ENCODE peak calls at places on chromosomes 6 and 20, in nine cellular contexts. One of them, this sample, is unnamed.

GRCh38 chr6:150878347-150879213 is 13.1 kb downstream of the MTHFD1L start:
- DNase-seq in fibroblast of lung: no peak
- DNase-seq in upper lobe of right lung: no peak
- DNase-seq in CD4-positive, CD25-positive, alpha-beta regulatory T cell: no peak
- DNase-seq in heart right ventricle: no peak
- DNase-seq in left lung: no peak
- DNase-seq in A549: no peak
- DNase-seq in ovary: no peak
- DNase-seq in Peyer's patch: no peak
- DNase-seq in this sample: no peak

GRCh38 chr6:155158044-155158843 is 105.6 kb upstream of the CLDN20 start:
- DNase-seq in fibroblast of lung: peak; percentile 62
- DNase-seq in upper lobe of right lung: no peak
- DNase-seq in CD4-positive, CD25-positive, alpha-beta regulatory T cell: no peak
- DNase-seq in heart right ventricle: no peak
- DNase-seq in left lung: no peak
- DNase-seq in A549: no peak
- DNase-seq in ovary: no peak
- DNase-seq in Peyer's patch: no peak
- DNase-seq in this sample: no peak

GRCh38 chr20:5065489-5066383 is 54.0 kb downstream of the PCNA start:
- DNase-seq in fibroblast of lung: peak; percentile 96
- DNase-seq in upper lobe of right lung: peak; percentile 78
- DNase-seq in CD4-positive, CD25-positive, alpha-beta regulatory T cell: no peak
- DNase-seq in heart right ventricle: peak; percentile 21
- DNase-seq in left lung: peak; percentile 85
- DNase-seq in A549: peak; percentile 98
- DNase-seq in ovary: peak; percentile 70
- DNase-seq in Peyer's patch: no peak
- DNase-seq in this sample: peak; percentile 88

GRCh38 chr6:149012040-149012545 is 265.3 kb downstream of the UST start:
- DNase-seq in fibroblast of lung: peak; percentile 99
- DNase-seq in upper lobe of right lung: no peak
- DNase-seq in CD4-positive, CD25-positive, alpha-beta regulatory T cell: no peak
- DNase-seq in heart right ventricle: no peak
- DNase-seq in left lung: no peak
- DNase-seq in A549: peak; percentile 81
- DNase-seq in ovary: no peak
- DNase-seq in Peyer's patch: no peak
- DNase-seq in this sample: no peak

GRCh38 chr6:53347921-53348435 is 772 bp downstream of the ELOVL5 start:
- DNase-seq in fibroblast of lung: peak; percentile 70
- DNase-seq in upper lobe of right lung: peak; percentile 86
- DNase-seq in CD4-positive, CD25-positive, alpha-beta regulatory T cell: no peak
- DNase-seq in heart right ventricle: peak; percentile 79
- DNase-seq in left lung: peak; percentile 75
- DNase-seq in A549: peak; percentile 32
- DNase-seq in ovary: peak; percentile 75
- DNase-seq in Peyer's patch: peak; percentile 61
- DNase-seq in this sample: peak; percentile 51

GRCh38 chr20:7399114-7399513 is 541.1 kb downstream of the HAO1 start:
- DNase-seq in fibroblast of lung: no peak
- DNase-seq in upper lobe of right lung: no peak
- DNase-seq in CD4-positive, CD25-positive, alpha-beta regulatory T cell: no peak
- DNase-seq in heart right ventricle: no peak
- DNase-seq in left lung: no peak
- DNase-seq in A549: no peak
- DNase-seq in ovary: no peak
- DNase-seq in Peyer's patch: no peak
- DNase-seq in this sample: no peak

GRCh38 chr6:21827425-21828192 is 234.1 kb downstream of the SOX4 start:
- DNase-seq in fibroblast of lung: no peak
- DNase-seq in upper lobe of right lung: no peak
- DNase-seq in CD4-positive, CD25-positive, alpha-beta regulatory T cell: no peak
- DNase-seq in heart right ventricle: no peak
- DNase-seq in left lung: no peak
- DNase-seq in A549: no peak
- DNase-seq in ovary: no peak
- DNase-seq in Peyer's patch: no peak
- DNase-seq in this sample: no peak

GRCh38 chr20:38723982-38724602 is at the start of gene SLC32A1:
- DNase-seq in fibroblast of lung: no peak
- DNase-seq in upper lobe of right lung: no peak
- DNase-seq in CD4-positive, CD25-positive, alpha-beta regulatory T cell: no peak
- DNase-seq in heart right ventricle: no peak
- DNase-seq in left lung: no peak
- DNase-seq in A549: no peak
- DNase-seq in ovary: no peak
- DNase-seq in Peyer's patch: no peak
- DNase-seq in this sample: no peak

GRCh38 chr6:40717411-40718057 is 130.4 kb upstream of the LRFN2 start:
- DNase-seq in fibroblast of lung: no peak
- DNase-seq in upper lobe of right lung: no peak
- DNase-seq in CD4-positive, CD25-positive, alpha-beta regulatory T cell: no peak
- DNase-seq in heart right ventricle: no peak
- DNase-seq in left lung: no peak
- DNase-seq in A549: no peak
- DNase-seq in ovary: no peak
- DNase-seq in Peyer's patch: no peak
- DNase-seq in this sample: no peak

GRCh38 chr6:40713002-40713719 is 126.0 kb upstream of the LRFN2 start:
- DNase-seq in fibroblast of lung: no peak
- DNase-seq in upper lobe of right lung: no peak
- DNase-seq in CD4-positive, CD25-positive, alpha-beta regulatory T cell: no peak
- DNase-seq in heart right ventricle: no peak
- DNase-seq in left lung: no peak
- DNase-seq in A549: no peak
- DNase-seq in ovary: no peak
- DNase-seq in Peyer's patch: no peak
- DNase-seq in this sample: no peak

GRCh38 chr6:40714143-40714542 is 127.0 kb upstream of the LRFN2 start:
- DNase-seq in fibroblast of lung: no peak
- DNase-seq in upper lobe of right lung: no peak
- DNase-seq in CD4-positive, CD25-positive, alpha-beta regulatory T cell: no peak
- DNase-seq in heart right ventricle: no peak
- DNase-seq in left lung: no peak
- DNase-seq in A549: no peak
- DNase-seq in ovary: no peak
- DNase-seq in Peyer's patch: no peak
- DNase-seq in this sample: no peak

GRCh38 chr6:40714576-40715500 is 127.7 kb upstream of the LRFN2 start:
- DNase-seq in fibroblast of lung: no peak
- DNase-seq in upper lobe of right lung: no peak
- DNase-seq in CD4-positive, CD25-positive, alpha-beta regulatory T cell: no peak
- DNase-seq in heart right ventricle: no peak
- DNase-seq in left lung: no peak
- DNase-seq in A549: peak; percentile 56
- DNase-seq in ovary: no peak
- DNase-seq in Peyer's patch: no peak
- DNase-seq in this sample: no peak

DNA sequence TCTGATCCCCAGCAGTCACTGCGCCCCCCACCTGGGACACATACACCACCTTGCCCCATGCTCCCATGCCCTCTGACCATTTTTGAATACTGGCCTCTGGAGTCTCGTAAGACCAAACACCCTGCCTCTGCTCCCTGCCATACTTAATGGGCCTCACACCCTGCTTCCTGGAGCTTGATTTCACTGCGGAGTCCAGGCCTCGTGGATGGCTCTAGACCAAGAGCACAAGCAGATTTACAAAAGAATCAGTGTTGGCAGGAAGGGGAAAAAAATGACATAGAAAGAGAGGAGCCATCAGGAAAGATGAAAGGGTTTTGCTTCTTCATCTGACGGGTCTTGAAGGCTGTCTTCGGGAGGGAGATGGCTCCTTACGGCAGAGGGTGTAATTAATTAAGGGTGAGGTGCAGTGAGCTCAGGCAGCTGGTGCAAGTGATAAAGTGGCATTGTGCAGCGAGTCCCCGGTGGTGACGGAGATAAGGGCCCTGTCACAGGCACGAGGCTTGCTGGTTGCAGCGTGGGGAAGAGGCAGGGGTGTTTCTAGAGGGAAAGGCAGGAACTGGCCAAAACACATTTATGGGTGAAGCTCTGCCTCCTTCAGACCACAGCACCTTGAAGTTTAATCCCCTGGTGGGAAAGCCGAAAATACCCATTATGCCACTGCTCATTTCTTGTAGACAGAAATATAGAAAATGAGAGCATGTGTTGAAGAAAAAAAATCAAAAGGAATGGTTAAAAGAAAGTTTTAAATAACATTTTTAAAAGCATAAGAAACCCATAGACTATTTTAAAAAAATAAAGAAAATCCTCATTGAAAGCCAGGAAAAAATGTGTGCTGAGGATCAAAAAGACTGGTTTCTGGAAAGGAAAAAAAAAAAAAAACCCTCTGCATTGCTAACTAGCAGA is 128.6 kb upstream of the LRFN2 start:
- DNase-seq in fibroblast of lung: no peak
- DNase-seq in upper lobe of right lung: no peak
- DNase-seq in CD4-positive, CD25-positive, alpha-beta regulatory T cell: no peak
- DNase-seq in heart right ventricle: no peak
- DNase-seq in left lung: no peak
- DNase-seq in A549: no peak
- DNase-seq in ovary: no peak
- DNase-seq in Peyer's patch: no peak
- DNase-seq in this sample: no peak
- H3K4me1 ChIP-seq in fibroblast of lung: peaks cover 4% of the 10 kb centered on the region
- H3K4me1 ChIP-seq in upper lobe of right lung: peaks cover 7% of the 10 kb centered on the region
- H3K4me1 ChIP-seq in CD4-positive, CD25-positive, alpha-beta regulatory T cell: no peaks in the 10 kb centered on the region
- H3K4me1 ChIP-seq in heart right ventricle: no peaks in the 10 kb centered on the region
- H3K4me1 ChIP-seq in left lung: peaks cover 11% of the 10 kb centered on the region
- H3K4me1 ChIP-seq in A549: peaks cover 13% of the 10 kb centered on the region
- H3K4me1 ChIP-seq in ovary: no peaks in the 10 kb centered on the region
- H3K4me1 ChIP-seq in Peyer's patch: no peaks in the 10 kb centered on the region
- H3K4me1 ChIP-seq in this sample: no peaks in the 10 kb centered on the region

GRCh38 chr6:28808383-28808782 is 115.4 kb downstream of the TRIM27 start:
- DNase-seq in fibroblast of lung: no peak
- DNase-seq in upper lobe of right lung: no peak
- DNase-seq in CD4-positive, CD25-positive, alpha-beta regulatory T cell: no peak
- DNase-seq in heart right ventricle: no peak
- DNase-seq in left lung: no peak
- DNase-seq in A549: no peak
- DNase-seq in ovary: no peak
- DNase-seq in Peyer's patch: no peak
- DNase-seq in this sample: no peak

GRCh38 chr6:28810655-28811053 is 113.1 kb downstream of the TRIM27 start:
- DNase-seq in fibroblast of lung: no peak
- DNase-seq in upper lobe of right lung: no peak
- DNase-seq in CD4-positive, CD25-positive, alpha-beta regulatory T cell: no peak
- DNase-seq in heart right ventricle: no peak
- DNase-seq in left lung: no peak
- DNase-seq in A549: no peak
- DNase-seq in ovary: no peak
- DNase-seq in Peyer's patch: no peak
- DNase-seq in this sample: no peak

GRCh38 chr6:28807682-28808280 is 116.0 kb downstream of the TRIM27 start:
- DNase-seq in fibroblast of lung: peak; percentile 42
- DNase-seq in upper lobe of right lung: no peak
- DNase-seq in CD4-positive, CD25-positive, alpha-beta regulatory T cell: no peak
- DNase-seq in heart right ventricle: no peak
- DNase-seq in left lung: no peak
- DNase-seq in A549: peak; percentile 80
- DNase-seq in ovary: no peak
- DNase-seq in Peyer's patch: no peak
- DNase-seq in this sample: no peak

GRCh38 chr6:28811873-28812272 is 111.9 kb downstream of the TRIM27 start:
- DNase-seq in fibroblast of lung: peak; percentile 8
- DNase-seq in upper lobe of right lung: no peak
- DNase-seq in CD4-positive, CD25-positive, alpha-beta regulatory T cell: no peak
- DNase-seq in heart right ventricle: no peak
- DNase-seq in left lung: no peak
- DNase-seq in A549: peak; percentile 54
- DNase-seq in ovary: no peak
- DNase-seq in Peyer's patch: no peak
- DNase-seq in this sample: no peak

DNA sequence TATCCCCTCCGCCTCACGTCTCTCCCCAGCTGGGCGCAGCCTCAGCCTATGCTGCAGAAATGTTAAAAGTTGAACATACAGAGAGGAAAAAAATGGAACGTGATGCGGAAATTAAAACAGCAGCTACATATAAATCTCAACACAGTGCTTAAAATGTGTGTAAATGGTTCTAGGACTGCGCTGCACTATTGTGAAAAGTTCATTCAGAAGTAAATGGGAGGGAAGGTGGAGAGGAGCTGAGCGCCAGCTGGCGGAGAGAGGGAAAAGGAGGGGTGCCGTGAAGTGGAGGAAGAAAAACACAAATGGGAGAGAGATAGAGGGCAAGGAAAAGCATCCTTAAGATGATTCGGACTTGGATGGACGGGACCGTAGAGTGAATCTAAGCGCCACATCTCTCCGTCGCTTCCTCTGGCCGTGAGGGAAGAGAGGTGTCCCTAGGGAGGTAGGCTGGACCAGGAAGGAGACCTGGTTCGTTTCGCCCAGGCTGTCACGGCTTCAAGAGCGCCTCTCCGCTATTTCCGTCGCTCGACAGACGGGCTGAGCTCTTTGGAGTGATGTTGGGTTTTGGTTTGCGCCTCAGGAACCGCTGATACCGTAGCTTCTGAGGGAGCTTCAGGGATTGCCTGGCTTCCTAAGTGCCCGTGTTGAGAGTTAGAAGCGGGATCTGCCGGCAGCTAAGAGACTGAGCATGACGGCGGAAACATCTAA is 113.7 kb downstream of the TRIM27 start:
- DNase-seq in fibroblast of lung: no peak
- DNase-seq in upper lobe of right lung: no peak
- DNase-seq in CD4-positive, CD25-positive, alpha-beta regulatory T cell: no peak
- DNase-seq in heart right ventricle: no peak
- DNase-seq in left lung: no peak
- DNase-seq in A549: peak; percentile 57
- DNase-seq in ovary: no peak
- DNase-seq in Peyer's patch: no peak
- DNase-seq in this sample: no peak
- H3K4me3 ChIP-seq in fibroblast of lung: peak overlapping the region; percentile 42
- H3K4me3 ChIP-seq in upper lobe of right lung: no peak overlapping the region
- H3K4me3 ChIP-seq in CD4-positive, CD25-positive, alpha-beta regulatory T cell: no peak overlapping the region
- H3K4me3 ChIP-seq in heart right ventricle: no peak overlapping the region
- H3K4me3 ChIP-seq in left lung: no peak overlapping the region
- H3K4me3 ChIP-seq in A549: peak overlapping the region; percentile 61
- H3K4me3 ChIP-seq in ovary: no peak overlapping the region
- H3K4me3 ChIP-seq in Peyer's patch: no peak overlapping the region
- H3K4me3 ChIP-seq in this sample: no peak overlapping the region

GRCh38 chr6:146526192-146526591 is 17.4 kb upstream of the RAB32 start:
- DNase-seq in fibroblast of lung: peak; percentile 6
- DNase-seq in upper lobe of right lung: no peak
- DNase-seq in CD4-positive, CD25-positive, alpha-beta regulatory T cell: no peak
- DNase-seq in heart right ventricle: no peak
- DNase-seq in left lung: no peak
- DNase-seq in A549: peak; percentile 9
- DNase-seq in ovary: no peak
- DNase-seq in Peyer's patch: no peak
- DNase-seq in this sample: no peak
- H3K4me1 ChIP-seq in fibroblast of lung: no peaks in the 10 kb centered on the region
- H3K4me1 ChIP-seq in upper lobe of right lung: no peaks in the 10 kb centered on the region
- H3K4me1 ChIP-seq in CD4-positive, CD25-positive, alpha-beta regulatory T cell: no peaks in the 10 kb centered on the region
- H3K4me1 ChIP-seq in heart right ventricle: no peaks in the 10 kb centered on the region
- H3K4me1 ChIP-seq in left lung: no peaks in the 10 kb centered on the region
- H3K4me1 ChIP-seq in A549: no peaks in the 10 kb centered on the region
- H3K4me1 ChIP-seq in ovary: no peaks in the 10 kb centered on the region
- H3K4me1 ChIP-seq in Peyer's patch: no peaks in the 10 kb centered on the region
- H3K4me1 ChIP-seq in this sample: no peaks in the 10 kb centered on the region

DNA sequence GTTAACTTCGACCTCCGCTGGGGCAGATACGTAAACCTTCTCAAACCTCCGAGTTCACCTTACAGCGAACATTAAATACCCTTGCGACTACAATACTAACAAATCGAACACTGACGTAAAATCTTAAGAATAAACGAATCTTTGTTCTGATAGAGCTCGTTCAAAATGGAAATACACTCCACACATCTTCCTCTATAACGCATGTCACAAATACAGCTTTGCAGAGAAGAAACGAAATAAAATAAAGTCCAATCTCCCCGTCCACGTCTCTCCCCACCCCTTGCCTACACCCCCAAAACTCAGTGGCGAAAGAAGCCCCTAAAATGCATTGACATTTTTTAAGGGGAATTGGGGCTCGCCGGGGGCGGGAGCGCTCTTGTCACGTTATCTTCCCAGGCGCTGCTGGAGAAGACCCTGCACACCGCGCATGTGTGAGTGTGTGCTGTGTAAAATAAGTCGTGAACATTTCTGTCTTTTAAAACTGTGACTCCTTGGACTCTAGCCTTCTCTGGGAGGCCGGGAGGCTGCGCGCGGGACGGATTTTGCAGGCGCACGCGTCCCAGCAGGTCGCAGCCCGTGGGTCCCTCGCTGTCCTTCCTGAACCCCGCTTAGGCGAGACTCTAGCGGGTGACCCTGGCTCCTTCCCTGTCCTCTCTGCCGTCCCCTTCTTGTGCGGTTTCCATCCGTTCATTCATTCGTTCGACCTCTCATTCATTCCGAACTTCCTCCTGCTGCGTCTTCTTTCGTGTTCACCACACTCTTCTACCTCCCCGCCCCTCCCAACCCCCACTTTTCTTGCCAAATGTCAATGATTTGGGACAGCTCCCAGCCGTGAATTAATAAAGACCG is 2.4 kb downstream of the NRN1 start:
- DNase-seq in fibroblast of lung: no peak
- DNase-seq in upper lobe of right lung: no peak
- DNase-seq in CD4-positive, CD25-positive, alpha-beta regulatory T cell: no peak
- DNase-seq in heart right ventricle: no peak
- DNase-seq in left lung: no peak
- DNase-seq in A549: no peak
- DNase-seq in ovary: no peak
- DNase-seq in Peyer's patch: no peak
- DNase-seq in this sample: no peak
- H3K4me3 ChIP-seq in fibroblast of lung: no peak overlapping the region
- H3K4me3 ChIP-seq in upper lobe of right lung: peak overlapping the region; percentile 54
- H3K4me3 ChIP-seq in CD4-positive, CD25-positive, alpha-beta regulatory T cell: peak overlapping the region; percentile 62
- H3K4me3 ChIP-seq in heart right ventricle: peak overlapping the region; percentile 66
- H3K4me3 ChIP-seq in left lung: peak overlapping the region; percentile 26
- H3K4me3 ChIP-seq in A549: peak overlapping the region; percentile 39
- H3K4me3 ChIP-seq in ovary: peak overlapping the region; percentile 27
- H3K4me3 ChIP-seq in Peyer's patch: peak overlapping the region; percentile 17
- H3K4me3 ChIP-seq in this sample: no peak overlapping the region